ENCODE peak calls at places on chromosomes 16 and 17, in seven cellular contexts. J is colonic mucosa, L is D721Med, A is psoas muscle, S is GM13977, D is RWPE2, U is neural progenitor cell. W is an unnamed sample.

GRCh38 chr17:68906638-68907037 is 48.6 kb downstream of the ABCA8 start:
- DNase-seq in J (no peak), D (no peak), L (no peak), A (no peak), U (peak), S (no peak), W (peak)

GRCh38 chr17:60535382-60536279 is 9.6 kb upstream of the APPBP2 start:
- DNase-seq in J (no peak), A (no peak), S (no peak), D (no peak), U (no peak), L (no peak), W (no peak)

GRCh38 chr17:48575673-48576478 is 2.3 kb downstream of the HOXB4 start:
- DNase-seq in L (no peak), A (no peak), D (no peak), S (no peak), J (no peak), U (peak), W (no peak)

GRCh38 chr17:38511126-38512108 is 83.2 kb downstream of the ARHGAP23 start:
- DNase-seq in A (peak), J (no peak), S (peak), U (no peak), L (no peak), D (no peak), W (peak)

GRCh38 chr17:32142857-32143524 is 689 bp downstream of the RHOT1 start:
- DNase-seq in L (no peak), S (peak), D (peak), J (peak), A (peak), U (peak), W (peak)

GRCh38 chr16:17106243-17106791 is 364.4 kb downstream of the XYLT1 start:
- DNase-seq in S (peak), D (no peak), U (peak), J (no peak), A (no peak), L (no peak), W (no peak)

GRCh38 chr17:79393358-79394038 is 217.4 kb downstream of the RBFOX3 start:
- DNase-seq in A (peak), J (peak), L (peak), U (peak), S (peak), D (no peak), W (peak)

GRCh38 chr16:47134550-47134949 is 9.2 kb downstream of the NETO2 start:
- DNase-seq in J (no peak), L (no peak), A (no peak), U (no peak), S (no peak), D (no peak), W (no peak)

GRCh38 chr16:13959626-13960025 is 39.7 kb downstream of the ERCC4 start:
- DNase-seq in A (no peak), J (no peak), U (no peak), D (no peak), L (no peak), S (no peak), W (peak)

GRCh38 chr17:1481736-1482135 is 10.8 kb downstream of the MYO1C start:
- DNase-seq in A (no peak), U (no peak), J (no peak), L (no peak), D (no peak), S (no peak), W (no peak)

GRCh38 chr17:66835476-66835875 is 559 bp downstream of the CACNG5 start:
- DNase-seq in A (no peak), J (no peak), U (peak), S (no peak), L (no peak), D (no peak), W (no peak)

GRCh38 chr17:46212634-46213435 is 19.6 kb upstream of the KANSL1 start:
- DNase-seq in D (no peak), S (peak), A (no peak), L (peak), U (peak), J (peak), W (peak)

GRCh38 chr16:57950382-57950781 is 20.5 kb downstream of the CNGB1 start:
- DNase-seq in U (no peak), L (no peak), J (no peak), D (no peak), A (no peak), S (no peak), W (no peak)

GRCh38 chr16:69796285-69797118 is 34.4 kb downstream of the WWP2 start:
- DNase-seq in L (peak), A (no peak), U (peak), J (peak), D (no peak), S (peak), W (peak)

GRCh38 chr16:84527486-84528269 is 23.2 kb upstream of the MEAK7 start:
- DNase-seq in L (no peak), D (no peak), S (no peak), J (no peak), U (no peak), A (no peak), W (no peak)

GRCh38 chr17:43129671-43130010 is 4.5 kb upstream of the BRCA1 start:
- DNase-seq in D (no peak), J (no peak), S (no peak), A (no peak), U (no peak), L (no peak), W (peak)

GRCh38 chr17:82091264-82092066 is 6.6 kb downstream of the FASN start:
- DNase-seq in A (peak), L (no peak), U (no peak), S (no peak), J (no peak), D (no peak), W (no peak)

GRCh38 chr17:44361292-44362055 is 2.2 kb downstream of the FAM171A2 start:
- DNase-seq in J (no peak), L (no peak), D (no peak), A (no peak), U (no peak), S (no peak), W (no peak)

GRCh38 chr16:58656872-58657271 is 27.2 kb upstream of the CNOT1 start:
- DNase-seq in U (no peak), J (peak), L (no peak), D (no peak), S (no peak), A (no peak), W (no peak)

GRCh38 chr16:9119795-9120194 is 28.4 kb downstream of the HAPSTR1 start:
- DNase-seq in J (no peak), A (no peak), D (no peak), U (no peak), L (no peak), S (no peak), W (peak)

GRCh38 chr17:7043195-7043543 is 723 bp downstream of the SLC16A11 start:
- DNase-seq in A (peak), L (no peak), U (peak), J (peak), S (no peak), D (no peak), W (no peak)

GRCh38 chr16:3503513-3503912 is 2.7 kb downstream of the CLUAP1 start:
- DNase-seq in L (no peak), A (no peak), J (no peak), S (no peak), U (no peak), D (no peak), W (peak)

GRCh38 chr16:79977974-79978836 is 377.7 kb upstream of the MAF start:
- DNase-seq in J (no peak), A (no peak), L (no peak), U (no peak), D (no peak), S (no peak), W (no peak)

GRCh38 chr17:75773121-75773807 is 8.3 kb upstream of the GALK1 start:
- DNase-seq in U (no peak), L (no peak), J (no peak), D (no peak), S (no peak), A (peak), W (no peak)
- TF ChIP-seq CTCF in U (no peak), L (peak), J (no peak), D (no peak), S (no peak), A (no peak), W (no peak)

DNA sequence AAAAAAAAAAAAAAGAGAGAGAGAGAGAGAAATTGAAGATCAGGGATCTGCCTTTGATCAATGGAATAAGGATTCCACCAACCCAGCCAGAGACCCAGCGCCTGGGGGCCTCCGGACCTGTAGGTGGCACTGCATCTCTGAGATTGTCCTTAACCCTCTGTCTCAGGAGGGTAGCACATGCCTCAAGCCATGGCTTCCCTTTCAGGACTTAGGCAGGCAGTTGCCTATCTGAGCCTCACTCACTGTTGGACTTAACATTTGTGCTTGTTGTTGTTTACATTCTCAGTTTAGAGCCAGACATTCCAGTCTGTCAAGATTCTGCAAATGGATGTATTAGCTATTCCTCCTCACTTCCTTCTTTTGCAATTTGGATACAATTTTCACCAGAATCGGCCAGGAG is 5.1 kb upstream of the SCNN1B start:
- DNase-seq in U (peak), L (no peak), J (peak), A (no peak), D (no peak), S (peak), W (peak)
- TF ChIP-seq CTCF in U (peak), L (peak), J (no peak), A (no peak), D (peak), S (peak), W (peak)

GRCh38 chr17:8124350-8125195 is 667 bp upstream of the HES7 start:
- DNase-seq in J (no peak), D (no peak), L (no peak), U (peak), S (no peak), A (peak), W (peak)

GRCh38 chr17:8121531-8122390 is 2.1 kb downstream of the HES7 start:
- DNase-seq in U (peak), S (peak), D (no peak), L (no peak), J (peak), A (peak), W (peak)

GRCh38 chr17:8122391-8122922 is 1.4 kb downstream of the HES7 start:
- DNase-seq in S (no peak), A (no peak), J (peak), U (peak), D (no peak), L (no peak), W (peak)

GRCh38 chr17:8123695-8124349 is at the start of gene HES7:
- DNase-seq in D (peak), S (no peak), J (no peak), A (peak), L (no peak), U (peak), W (no peak)

DNA sequence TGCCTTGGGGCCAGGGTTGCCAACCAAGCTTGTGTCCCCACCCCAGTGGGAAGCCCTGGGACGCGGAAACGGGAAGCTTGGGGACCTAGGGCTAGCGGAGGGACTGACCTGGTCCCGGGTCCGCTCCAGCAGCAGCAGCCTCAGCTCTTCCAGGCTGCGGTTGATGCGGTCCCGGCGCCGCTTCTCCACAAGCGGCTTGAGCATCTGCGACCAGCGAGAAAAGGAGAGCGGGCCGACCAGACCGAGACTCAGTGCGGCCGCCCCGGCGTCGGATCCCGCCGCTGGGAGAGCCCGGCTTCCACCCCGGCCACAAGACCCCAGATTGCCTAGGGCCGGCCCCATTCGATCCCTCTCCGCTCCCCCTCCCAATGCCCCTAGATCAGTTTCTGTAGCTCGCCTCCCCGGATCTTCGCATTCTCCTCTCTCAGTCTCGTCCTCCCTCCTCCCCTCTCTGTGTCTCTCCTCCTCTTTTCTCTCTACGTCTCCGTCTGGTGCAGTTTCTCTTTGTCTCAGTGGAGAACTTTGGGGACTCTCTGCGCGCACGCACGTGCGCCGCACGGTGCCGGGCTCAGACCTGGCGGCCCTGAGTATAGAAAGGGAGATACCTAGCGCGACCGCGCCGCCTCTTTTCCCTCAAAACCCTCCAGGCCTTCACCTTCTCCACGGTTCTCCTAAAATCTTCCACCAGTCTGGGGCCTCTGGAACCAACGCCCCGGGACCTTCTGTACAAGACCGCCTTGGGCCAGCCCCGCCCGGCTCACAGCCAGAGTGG is 797 bp downstream of the HES7 start:
- DNase-seq in U (peak), D (no peak), S (peak), L (no peak), J (peak), A (peak), W (peak)
- TF ChIP-seq CTCF in U (no peak), D (no peak), S (no peak), L (no peak), J (no peak), A (no peak), W (no peak)

DNA sequence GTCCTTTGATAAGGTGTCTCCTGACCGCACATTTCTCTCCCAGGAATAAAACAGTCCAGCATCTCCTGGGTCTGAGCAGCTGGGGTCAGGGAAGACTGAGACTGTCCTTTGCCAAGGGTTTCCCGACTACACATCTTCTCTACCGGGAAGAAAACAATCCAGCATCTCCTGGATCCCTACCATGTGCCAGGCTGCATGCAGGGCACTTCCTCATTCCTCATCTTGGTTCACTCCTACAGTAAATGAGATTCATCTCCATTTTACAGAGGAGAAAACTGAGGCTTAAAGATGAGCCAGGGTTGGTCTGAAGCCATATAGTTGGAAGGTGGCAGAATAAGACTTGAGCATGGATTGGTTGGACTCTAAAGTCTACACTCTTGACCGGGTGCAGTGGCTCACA is 36.7 kb downstream of the NOG start:
- DNase-seq in D (no peak), S (no peak), L (no peak), J (no peak), A (no peak), U (no peak), W (no peak)
- TF ChIP-seq CTCF in D (peak), S (no peak), L (no peak), J (no peak), A (no peak), U (no peak), W (no peak)

GRCh38 chr16:67349172-67349571 is 22.6 kb downstream of the LRRC36 start:
- DNase-seq in L (no peak), S (no peak), A (no peak), D (no peak), U (no peak), J (no peak), W (peak)
- TF ChIP-seq CTCF in L (peak), S (peak), A (peak), D (peak), U (peak), J (no peak), W (peak)

GRCh38 chr16:86609115-86609514 is 30.8 kb downstream of the FOXL1 start:
- DNase-seq in A (no peak), S (no peak), U (no peak), D (no peak), J (no peak), L (no peak), W (no peak)

GRCh38 chr16:86605950-86606349 is 27.6 kb downstream of the FOXL1 start:
- DNase-seq in A (no peak), S (no peak), D (no peak), U (no peak), L (no peak), J (no peak), W (no peak)

GRCh38 chr16:86609661-86610060 is 31.3 kb downstream of the FOXL1 start:
- DNase-seq in L (no peak), J (no peak), A (no peak), D (no peak), U (no peak), S (no peak), W (no peak)

GRCh38 chr16:86610779-86611516 is 32.6 kb downstream of the FOXL1 start:
- DNase-seq in S (no peak), L (no peak), J (no peak), A (no peak), D (no peak), U (no peak), W (no peak)

DNA sequence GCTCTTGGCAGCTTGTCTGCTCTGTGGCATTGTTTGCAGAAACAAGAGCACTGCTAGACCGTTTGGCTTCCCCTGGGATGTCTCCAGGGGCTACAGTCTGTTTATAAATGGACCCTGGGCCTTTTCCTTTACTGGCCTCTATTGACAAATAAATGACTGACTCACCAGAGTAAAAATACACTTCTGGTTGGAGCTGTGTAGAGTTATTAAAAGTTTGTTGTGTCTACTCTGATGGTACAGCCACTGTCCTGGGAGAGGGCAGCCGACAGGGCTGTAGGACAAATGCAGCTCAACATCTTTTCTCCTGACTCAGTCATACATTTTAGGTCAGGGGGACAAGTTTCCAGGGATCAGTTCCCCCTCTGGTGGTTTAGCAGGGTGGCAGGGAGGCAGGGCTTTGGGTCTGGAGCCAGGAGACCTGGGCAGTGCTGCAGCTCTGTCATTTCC is 30.0 kb downstream of the FOXL1 start:
- DNase-seq in U (no peak), L (no peak), J (no peak), D (no peak), S (no peak), A (no peak), W (no peak)
- TF ChIP-seq CTCF in U (no peak), L (no peak), J (no peak), D (no peak), S (no peak), A (no peak), W (no peak)

DNA sequence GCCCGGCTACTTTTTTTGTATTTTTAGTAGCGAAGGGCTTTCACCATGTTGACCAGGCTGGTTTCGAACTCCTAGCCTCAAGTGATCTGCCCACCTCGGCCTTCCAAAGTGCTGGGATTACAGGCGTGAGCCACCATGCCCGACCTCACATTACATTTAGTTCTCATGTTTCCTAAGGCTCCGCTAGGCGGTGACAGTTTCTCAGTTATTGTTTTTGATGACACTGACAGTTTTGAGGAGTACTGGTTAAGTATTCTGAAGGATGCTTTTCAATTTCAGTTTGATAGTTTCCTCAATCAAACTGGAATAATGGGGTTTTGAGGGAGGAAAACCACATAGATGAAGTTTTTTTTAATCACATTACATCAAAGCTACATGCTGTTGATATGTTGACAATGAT is 1028.5 kb downstream of the CDH8 start:
- DNase-seq in J (no peak), U (no peak), A (no peak), S (no peak), D (no peak), L (no peak), W (no peak)
- TF ChIP-seq CTCF in J (no peak), U (peak), A (no peak), S (no peak), D (no peak), L (no peak), W (no peak)

DNA sequence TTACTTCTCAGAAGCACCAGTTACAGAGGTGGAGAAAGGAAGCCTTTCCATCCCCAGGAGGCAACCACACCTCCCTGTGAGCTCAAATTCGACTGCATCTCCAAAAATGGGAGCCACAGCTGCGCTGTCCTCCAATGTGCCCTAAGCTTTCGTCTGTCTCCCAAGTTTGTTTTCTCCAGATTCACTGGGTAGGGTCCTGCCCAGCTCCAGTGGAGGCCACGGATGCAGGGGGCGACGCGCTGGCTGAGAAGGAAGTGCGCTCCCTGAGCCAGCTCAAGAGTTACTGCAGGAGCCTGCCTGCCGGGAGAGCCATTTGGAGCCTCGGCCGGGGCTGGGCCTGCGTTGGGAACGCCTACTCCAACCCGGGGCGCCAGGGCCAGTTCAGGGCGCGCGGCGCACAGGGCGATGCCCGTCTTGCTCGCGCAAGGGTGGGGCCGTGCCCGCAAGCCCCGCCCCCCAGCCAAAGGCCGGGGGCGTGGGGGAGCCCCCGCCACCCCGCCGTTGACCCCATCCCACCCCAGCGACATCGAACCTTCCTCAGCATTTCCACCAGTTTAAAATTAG is 19.5 kb downstream of the SIAH1 start:
- DNase-seq in L (no peak), A (peak), U (peak), D (peak), J (peak), S (peak), W (peak)
- TF ChIP-seq CTCF in L (no peak), A (no peak), U (peak), D (peak), J (no peak), S (no peak), W (peak)

DNA sequence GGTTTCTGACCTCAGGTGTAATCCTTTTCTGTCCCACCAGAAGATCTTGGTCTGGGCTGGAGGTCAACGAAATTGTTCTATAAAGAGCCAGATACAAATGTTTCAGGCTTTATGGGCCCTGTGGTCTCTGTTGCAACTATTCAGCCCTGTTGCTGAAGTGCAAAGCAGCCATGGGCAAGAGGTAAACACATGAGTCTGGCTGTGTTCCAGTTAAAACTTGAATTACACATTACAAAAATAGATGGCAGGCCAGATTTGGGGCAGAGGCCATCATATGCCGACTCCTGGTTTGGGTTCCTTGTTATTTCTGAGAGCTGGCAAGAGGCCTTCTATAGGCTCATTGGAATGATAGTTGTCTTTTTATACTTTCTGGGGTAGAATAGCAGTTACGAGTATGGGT is 114.4 kb downstream of the SDR42E1 start:
- DNase-seq in A (no peak), J (no peak), U (no peak), S (no peak), L (no peak), D (no peak), W (no peak)
- TF ChIP-seq CTCF in A (no peak), J (no peak), U (no peak), S (no peak), L (no peak), D (no peak), W (no peak)